ENCODE peak calls at places on chromosomes 11 and 22, in five cellular contexts. R is K562, V is heart left ventricle, M is endothelial cell of umbilical vein, D is prostate gland. N is an unnamed sample.

GRCh38 chr22:43862074-43862881 is at the start of gene SULT4A1:
- DNase-seq in R (peak; percentile 47), D (no peak), V (no peak), M (no peak), N (no peak)

GRCh38 chr11:69848196-69848595 is 29.0 kb upstream of the FGF3 start:
- DNase-seq in R (no peak), M (no peak), V (no peak), D (no peak), N (no peak)

GRCh38 chr11:65043881-65044501 is 3.0 kb downstream of the SAC3D1 start:
- DNase-seq in R (no peak), M (no peak), V (no peak), D (no peak), N (peak; percentile 69)

GRCh38 chr11:22244986-22245592 is 52.2 kb downstream of the ANO5 start:
- DNase-seq in D (no peak), V (no peak), M (peak; percentile 36), R (peak; percentile 7), N (peak; percentile 1)

GRCh38 chr11:116605543-116605942 is 167.2 kb downstream of the BUD13 start:
- DNase-seq in V (no peak), D (no peak), R (peak; percentile 40), M (peak; percentile 60), N (no peak)

GRCh38 chr11:122517403-122518379 is 137.8 kb upstream of the UBASH3B start:
- DNase-seq in V (no peak), D (no peak), M (no peak), R (no peak), N (no peak)

GRCh38 chr22:43088616-43088978 is 594 bp downstream of the TTLL1 start:
- DNase-seq in D (no peak), R (no peak), M (no peak), V (no peak), N (no peak)

GRCh38 chr11:64851831-64852337 is 7.4 kb upstream of the CDC42BPG start:
- DNase-seq in D (no peak), M (no peak), R (peak; percentile 48), V (no peak), N (no peak)

GRCh38 chr11:33476945-33477584 is 219.9 kb downstream of the HIPK3 start:
- DNase-seq in V (no peak), R (no peak), D (no peak), M (no peak), N (no peak)

GRCh38 chr11:120334894-120335462 is 1.2 kb upstream of the ARHGEF12 start:
- DNase-seq in M (peak; percentile 91), D (peak; percentile 83), R (peak; percentile 70), V (no peak), N (peak; percentile 23)

DNA sequence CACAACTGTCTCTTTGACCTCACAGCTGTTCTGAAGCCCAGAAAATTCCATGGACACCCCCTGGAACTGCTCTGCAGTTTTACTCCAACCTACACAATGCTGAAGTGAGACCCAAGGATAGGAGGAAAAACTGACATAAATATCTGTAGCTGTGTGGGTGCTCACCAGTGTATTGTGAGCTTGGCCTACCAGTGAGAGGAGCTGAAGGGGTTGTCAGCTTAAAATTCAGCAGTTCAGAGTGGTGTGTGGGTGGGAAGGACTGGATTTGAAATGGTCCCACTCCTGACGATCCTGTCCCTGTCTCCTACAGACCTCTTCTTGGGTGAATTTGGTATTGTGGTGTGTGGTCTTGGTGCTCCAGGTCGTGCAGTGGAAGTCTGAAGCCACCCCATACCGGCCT is 2.2 kb downstream of the TMEM223 start:
- DNase-seq in R (no peak), D (no peak), M (no peak), V (no peak), N (no peak)
- TF ChIP-seq POLR2A in R (no peak), D (no peak), M (no peak), V (no peak), N (no peak)

GRCh38 chr11:60925685-60926267 is 1.5 kb downstream of the TMEM132A start:
- DNase-seq in D (no peak), M (no peak), V (no peak), R (no peak), N (peak; percentile 95)

GRCh38 chr11:60926500-60926899 is 2.2 kb downstream of the TMEM132A start:
- DNase-seq in V (no peak), R (no peak), M (no peak), D (no peak), N (no peak)

GRCh38 chr11:60928563-60929001 is 4.3 kb downstream of the TMEM132A start:
- DNase-seq in V (no peak), D (no peak), R (no peak), M (no peak), N (no peak)

GRCh38 chr11:60927600-60927999 is 3.3 kb downstream of the TMEM132A start:
- DNase-seq in R (no peak), D (no peak), M (no peak), V (no peak), N (no peak)

GRCh38 chr11:60927061-60927592 is 2.9 kb downstream of the TMEM132A start:
- DNase-seq in M (no peak), D (no peak), R (no peak), V (no peak), N (no peak)
- TF ChIP-seq POLR2A in M (no peak), D (no peak), R (no peak), V (no peak), N (no peak)

GRCh38 chr22:23696326-23696851 is 5.6 kb downstream of the RGL4 start:
- DNase-seq in M (no peak), R (no peak), D (no peak), V (no peak), N (no peak)
- TF ChIP-seq POLR2A in M (no peak), R (no peak), D (no peak), V (no peak), N (no peak)

GRCh38 chr11:63613517-63614135 is 607 bp downstream of the PLAAT3 start:
- DNase-seq in D (no peak), R (no peak), V (peak; percentile 72), M (peak; percentile 29), N (peak; percentile 35)
- TF ChIP-seq POLR2A in D (no peak), R (no peak), V (no peak), M (no peak), N (no peak)

DNA sequence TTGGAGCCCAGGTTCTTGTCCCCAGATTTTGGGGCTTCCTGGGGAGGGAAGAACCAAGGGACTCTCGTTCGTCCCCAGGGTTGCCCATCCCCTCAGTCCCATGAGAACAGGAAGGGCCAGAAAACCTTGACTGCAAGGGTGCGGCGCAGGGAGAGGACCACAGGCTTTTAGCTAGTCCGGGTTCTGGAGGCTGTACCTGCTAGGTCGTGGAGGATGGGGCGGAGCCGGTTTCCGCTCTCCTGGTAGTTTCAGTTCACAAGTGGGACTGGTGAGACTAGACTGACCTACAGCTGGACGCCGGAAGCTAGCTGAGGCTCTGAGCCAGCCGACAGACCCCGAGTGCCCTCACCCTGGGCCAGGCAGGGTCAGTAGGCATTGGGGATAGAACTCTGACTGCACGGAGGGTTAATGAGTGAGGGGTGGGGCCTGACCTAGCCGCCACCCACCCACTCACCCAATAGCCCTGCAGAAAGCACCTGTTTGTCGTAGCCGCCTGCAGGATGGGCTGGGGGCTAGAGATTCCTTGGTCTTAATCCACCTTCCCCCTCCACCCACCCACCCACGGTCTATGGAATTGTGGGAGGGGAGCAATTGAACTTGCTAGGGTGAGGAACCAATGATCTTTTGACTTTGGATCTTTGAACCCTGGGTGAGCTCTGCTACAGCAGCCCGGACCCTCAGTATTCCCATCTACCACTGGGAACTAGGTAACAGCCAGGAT is 1.5 kb downstream of the MAFF start:
- DNase-seq in V (no peak), M (peak; percentile 54), R (peak; percentile 22), D (peak; percentile 78), N (no peak)
- TF ChIP-seq POLR2A in V (no peak), M (no peak), R (no peak), D (no peak), N (no peak)

DNA sequence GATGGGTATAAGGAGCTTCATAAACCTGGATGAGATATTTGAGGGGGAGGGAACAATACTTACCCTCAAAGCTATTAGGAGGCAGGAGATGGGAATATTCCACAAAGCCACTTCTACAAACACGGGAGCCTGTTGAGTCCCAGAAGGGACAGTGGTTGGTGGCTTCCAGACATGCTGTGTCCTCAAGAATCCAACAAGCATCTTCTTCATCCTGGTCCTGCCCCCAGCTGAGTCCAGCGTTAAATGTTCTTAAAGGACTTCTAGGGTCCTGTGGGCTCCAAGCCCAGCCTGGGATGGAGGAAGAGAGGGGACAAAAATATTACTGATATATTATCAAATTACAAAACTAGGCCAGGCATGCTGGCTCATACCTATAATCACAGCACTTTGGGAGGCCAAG is 2.3 kb downstream of the CSKMT start:
- DNase-seq in M (no peak), V (peak; percentile 2), R (no peak), D (no peak), N (no peak)
- TF ChIP-seq POLR2A in M (peak; percentile 34), V (no peak), R (peak; percentile 24), D (no peak), N (no peak)

GRCh38 chr11:72038491-72038890 is 39.8 kb downstream of the IL18BP start:
- DNase-seq in V (no peak), R (no peak), D (peak; percentile 78), M (no peak), N (no peak)

GRCh38 chr11:72039108-72039850 is 40.6 kb downstream of the IL18BP start:
- DNase-seq in R (no peak), D (peak; percentile 23), V (no peak), M (peak; percentile 17), N (no peak)

GRCh38 chr11:72040497-72041363 is 39.6 kb downstream of the NUMA1 start:
- DNase-seq in R (peak; percentile 80), D (peak; percentile 97), M (peak; percentile 96), V (peak; percentile 97), N (peak; percentile 63)

GRCh38 chr11:72041364-72042058 is 38.8 kb downstream of the NUMA1 start:
- DNase-seq in M (peak; percentile 87), R (peak; percentile 27), D (peak; percentile 81), V (peak; percentile 88), N (peak; percentile 55)

GRCh38 chr11:72042059-72042425 is 38.3 kb downstream of the NUMA1 start:
- DNase-seq in V (no peak), M (no peak), D (no peak), R (no peak), N (no peak)
- TF ChIP-seq POLR2A in V (no peak), M (no peak), D (no peak), R (no peak), N (no peak)